ENCODE peak calls at places on chromosomes 7 and 10, in five cellular contexts. A is A549, S is HEK293T, M is NCI-H2171 treated with DMSO at 0.1 percent for 48 hours, P is B cell. J is an unnamed sample.

GRCh38 chr7:35894721-35895120 is 93.9 kb downstream of the SEPTIN7 start:
- DNase-seq in M (no peak), S (no peak), A (no peak), P (no peak), J (no peak)

GRCh38 chr7:47580175-47580701 is 1.7 kb downstream of the TNS3 start:
- DNase-seq in A (peak; percentile 89), P (no peak), S (no peak), M (no peak), J (no peak)

GRCh38 chr10:53109320-53109719 is 336.7 kb upstream of the MBL2 start:
- DNase-seq in P (no peak), S (no peak), M (no peak), A (no peak), J (no peak)

GRCh38 chr10:11141571-11142091 is 124.0 kb downstream of the CELF2 start:
- DNase-seq in M (no peak), P (no peak), A (no peak), S (no peak), J (no peak)

GRCh38 chr7:117755136-117755535 is 118.1 kb downstream of the CTTNBP2 start:
- DNase-seq in S (no peak), A (no peak), P (no peak), M (no peak), J (no peak)

GRCh38 chr10:71079761-71080380 is 132.5 kb upstream of the UNC5B start:
- DNase-seq in M (no peak), S (no peak), A (no peak), P (no peak), J (no peak)

GRCh38 chr7:135152447-135152846 is 4.6 kb downstream of the TMEM140 start:
- DNase-seq in A (no peak), M (no peak), S (no peak), P (no peak), J (no peak)

GRCh38 chr10:5975641-5976473 is 1.5 kb downstream of the IL15RA start:
- DNase-seq in S (no peak), M (no peak), A (no peak), P (peak; percentile 67), J (no peak)

GRCh38 chr7:125255793-125256192 is 326.2 kb upstream of the POT1 start:
- DNase-seq in S (no peak), P (no peak), M (no peak), A (no peak), J (no peak)

GRCh38 chr7:156156734-156157408 is 344.6 kb upstream of the SHH start:
- DNase-seq in A (peak; percentile 66), S (peak; percentile 65), M (no peak), P (no peak), J (peak; percentile 32)

GRCh38 chr10:7308826-7309225 is 102.0 kb downstream of the SFMBT2 start:
- DNase-seq in A (no peak), M (no peak), P (no peak), S (no peak), J (no peak)

GRCh38 chr7:516606-517456 is 2.8 kb downstream of the PDGFA start:
- DNase-seq in P (no peak), A (peak; percentile 64), M (no peak), S (no peak), J (no peak)

GRCh38 chr10:132193907-132194552 is 7.3 kb downstream of the DPYSL4 start:
- DNase-seq in S (no peak), A (no peak), M (no peak), P (no peak), J (no peak)

GRCh38 chr10:5094265-5095205 is at the start of gene AKR1C3:
- DNase-seq in S (peak; percentile 21), A (peak; percentile 94), M (peak; percentile 6), P (no peak), J (peak; percentile 23)

GRCh38 chr10:3272300-3272699 is 99.7 kb upstream of the PITRM1 start:
- DNase-seq in A (no peak), P (no peak), M (no peak), S (no peak), J (no peak)

GRCh38 chr10:34565934-34566333 is 249.2 kb downstream of the PARD3 start:
- DNase-seq in S (no peak), M (no peak), A (no peak), P (no peak), J (no peak)

GRCh38 chr10:62620491-62620890 is 184.0 kb upstream of the ADO start:
- DNase-seq in S (no peak), M (no peak), P (no peak), A (no peak), J (no peak)

GRCh38 chr7:17584822-17585221 is 286.4 kb downstream of the AHR start:
- DNase-seq in S (no peak), M (no peak), A (no peak), P (no peak), J (no peak)

GRCh38 chr10:76337641-76338040 is 906.2 kb downstream of the LRMDA start:
- DNase-seq in M (no peak), P (no peak), A (no peak), S (no peak), J (no peak)

GRCh38 chr7:154770361-154770760 is 232.6 kb downstream of the PAXIP1 start:
- DNase-seq in S (no peak), A (no peak), P (no peak), M (no peak), J (no peak)

GRCh38 chr7:155463114-155463811 is 5.3 kb downstream of the EN2 start:
- DNase-seq in M (no peak), A (no peak), P (no peak), S (no peak), J (no peak)

GRCh38 chr7:50792342-50793114 is 9.8 kb upstream of the GRB10 start:
- DNase-seq in M (no peak), A (peak; percentile 52), P (no peak), S (peak; percentile 60), J (peak; percentile 57)

GRCh38 chr7:88826222-88826621 is 30.7 kb upstream of the TEX47 start:
- DNase-seq in A (no peak), M (no peak), P (no peak), S (no peak), J (no peak)

GRCh38 chr7:4797858-4798705 is 22.7 kb downstream of the AP5Z1 start:
- DNase-seq in S (peak; percentile 89), A (peak; percentile 63), M (no peak), P (peak; percentile 54), J (peak; percentile 54)

GRCh38 chr10:95183132-95183450 is 10.9 kb upstream of the ACSM6 start:
- DNase-seq in S (no peak), A (no peak), P (no peak), M (no peak), J (no peak)

GRCh38 chr7:101936612-101937231 is 119.3 kb downstream of the CUX1 start:
- DNase-seq in S (no peak), A (no peak), M (no peak), P (no peak), J (no peak)

GRCh38 chr10:75247797-75248196 is 12.0 kb upstream of the COMTD1 start:
- DNase-seq in A (no peak), S (no peak), P (no peak), M (no peak), J (peak; percentile 35)

GRCh38 chr7:139720186-139720585 is 57.6 kb downstream of the HIPK2 start:
- DNase-seq in P (no peak), M (no peak), S (no peak), A (no peak), J (no peak)

GRCh38 chr10:85225311-85225710 is 896.9 kb downstream of the CCSER2 start:
- DNase-seq in P (no peak), A (no peak), M (peak; percentile 20), S (no peak), J (peak; percentile 59)

GRCh38 chr10:102675151-102675886 is 31.0 kb downstream of the TRIM8 start:
- DNase-seq in S (no peak), M (no peak), A (no peak), P (no peak), J (peak; percentile 32)

GRCh38 chr7:19754521-19755116 is 18.8 kb downstream of the TMEM196 start:
- DNase-seq in S (peak; percentile 8), M (peak; percentile 41), A (peak; percentile 49), P (no peak), J (peak; percentile 70)

J was measured in NCI-H82.